ENCODE peak calls at places on chromosomes 4 and X, in five cellular contexts. S is colonic mucosa, N is tibial nerve, Q is H1, T is esophagus squamous epithelium. P is an unnamed sample.

GRCh38 chr4:6193399-6193798 is 7.0 kb downstream of the JAKMIP1 start:
- DNase-seq in S (no peak), N (no peak), T (no peak), Q (no peak), P (no peak)

GRCh38 chr4:117965608-117966007 is 68.7 kb upstream of the NDST3 start:
- DNase-seq in Q (no peak), S (no peak), N (no peak), T (no peak), P (no peak)

GRCh38 chr4:6352031-6352763 is 82.5 kb downstream of the WFS1 start:
- DNase-seq in S (no peak), Q (no peak), T (no peak), N (no peak), P (no peak)

GRCh38 chr4:183257808-183258207 is 62.3 kb downstream of the CLDN22 start:
- DNase-seq in N (no peak), S (no peak), T (no peak), Q (no peak), P (no peak)

GRCh38 chr4:149914521-149915115 is 99.0 kb upstream of the IQCM start:
- DNase-seq in N (peak; percentile 9), T (no peak), S (peak; percentile 76), Q (peak; percentile 74), P (no peak)

GRCh38 chr4:56874166-56874565 is 33.5 kb upstream of the REST start:
- DNase-seq in N (no peak), T (no peak), S (peak; percentile 77), Q (peak; percentile 49), P (peak; percentile 51)

GRCh38 chr4:88021824-88022223 is 14.4 kb downstream of the PKD2 start:
- DNase-seq in S (no peak), Q (no peak), T (no peak), N (no peak), P (no peak)

GRCh38 chr4:74624351-74625151 is 169.8 kb downstream of the BTC start:
- DNase-seq in Q (no peak), T (no peak), S (no peak), N (no peak), P (no peak)

GRCh38 chr4:98484031-98484430 is 174.4 kb downstream of the TSPAN5 start:
- DNase-seq in N (no peak), S (no peak), Q (no peak), T (no peak), P (no peak)

GRCh38 chrX:120517936-120518335 is 42.8 kb downstream of the CUL4B start:
- DNase-seq in Q (no peak), N (no peak), T (no peak), S (no peak), P (no peak)

GRCh38 chr4:56668267-56668666 is 12.8 kb downstream of the HOPX start:
- DNase-seq in T (no peak), S (no peak), N (no peak), Q (no peak), P (no peak)

GRCh38 chr4:181684310-181684709 is 558.9 kb upstream of the TENM3 start:
- DNase-seq in Q (no peak), T (no peak), N (no peak), S (no peak), P (no peak)
- H3K4me3 ChIP-seq in Q (no peak overlapping the region), T (no peak overlapping the region), N (no peak overlapping the region), S (no peak overlapping the region), P (no peak overlapping the region)

GRCh38 chr4:10082459-10083272 is 33.9 kb downstream of the WDR1 start:
- DNase-seq in T (no peak), N (no peak), Q (no peak), S (no peak), P (peak; percentile 22)

GRCh38 chr4:10083331-10083769 is 33.2 kb downstream of the WDR1 start:
- DNase-seq in N (no peak), S (no peak), T (no peak), Q (no peak), P (no peak)

GRCh38 chr4:10079951-10080873 is 36.4 kb downstream of the WDR1 start:
- DNase-seq in S (peak; percentile 17), N (no peak), T (no peak), Q (no peak), P (no peak)

GRCh38 chr4:10080874-10081606 is 35.6 kb downstream of the WDR1 start:
- DNase-seq in N (no peak), S (no peak), T (no peak), Q (no peak), P (no peak)

DNA sequence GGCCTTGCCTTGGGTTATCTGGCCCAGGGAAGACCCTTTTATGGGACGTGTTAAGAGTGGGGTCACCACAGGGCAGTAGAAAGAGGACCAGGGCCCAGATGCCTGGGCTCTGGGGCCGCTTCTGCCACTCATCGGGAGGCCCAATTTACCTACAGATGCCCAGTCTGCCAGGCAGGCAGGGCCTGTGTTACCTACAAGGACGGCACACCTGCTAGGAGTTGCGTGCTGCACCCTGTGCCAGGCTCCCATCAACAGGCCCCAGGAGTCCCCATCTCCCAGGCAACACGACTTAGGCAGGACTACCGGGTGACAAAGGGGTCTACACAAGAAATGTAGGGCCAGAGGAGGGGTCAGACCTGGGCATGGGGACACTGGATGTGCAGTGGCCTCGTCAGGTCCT is 34.6 kb downstream of the WDR1 start:
- DNase-seq in T (no peak), S (no peak), Q (no peak), N (no peak), P (no peak)
- H3K36me3 ChIP-seq in T (peaks cover 100% of the 10 kb centered on the region), S (peaks cover 79% of the 10 kb centered on the region), Q (peaks cover 95% of the 10 kb centered on the region), N (peaks cover 4% of the 10 kb centered on the region), P (peaks cover 39% of the 10 kb centered on the region)

GRCh38 chr4:154611833-154612232 is 623 bp downstream of the FGG start:
- DNase-seq in N (no peak), T (no peak), Q (no peak), S (no peak), P (no peak)

GRCh38 chr4:154606728-154607723 is 5.4 kb downstream of the FGG start:
- DNase-seq in T (no peak), S (no peak), N (no peak), Q (no peak), P (no peak)

GRCh38 chr4:154609532-154609931 is 2.9 kb downstream of the FGG start:
- DNase-seq in Q (no peak), S (no peak), N (no peak), T (no peak), P (no peak)

GRCh38 chr4:154604696-154605200 is 7.7 kb downstream of the FGG start:
- DNase-seq in Q (no peak), T (no peak), N (no peak), S (no peak), P (no peak)

DNA sequence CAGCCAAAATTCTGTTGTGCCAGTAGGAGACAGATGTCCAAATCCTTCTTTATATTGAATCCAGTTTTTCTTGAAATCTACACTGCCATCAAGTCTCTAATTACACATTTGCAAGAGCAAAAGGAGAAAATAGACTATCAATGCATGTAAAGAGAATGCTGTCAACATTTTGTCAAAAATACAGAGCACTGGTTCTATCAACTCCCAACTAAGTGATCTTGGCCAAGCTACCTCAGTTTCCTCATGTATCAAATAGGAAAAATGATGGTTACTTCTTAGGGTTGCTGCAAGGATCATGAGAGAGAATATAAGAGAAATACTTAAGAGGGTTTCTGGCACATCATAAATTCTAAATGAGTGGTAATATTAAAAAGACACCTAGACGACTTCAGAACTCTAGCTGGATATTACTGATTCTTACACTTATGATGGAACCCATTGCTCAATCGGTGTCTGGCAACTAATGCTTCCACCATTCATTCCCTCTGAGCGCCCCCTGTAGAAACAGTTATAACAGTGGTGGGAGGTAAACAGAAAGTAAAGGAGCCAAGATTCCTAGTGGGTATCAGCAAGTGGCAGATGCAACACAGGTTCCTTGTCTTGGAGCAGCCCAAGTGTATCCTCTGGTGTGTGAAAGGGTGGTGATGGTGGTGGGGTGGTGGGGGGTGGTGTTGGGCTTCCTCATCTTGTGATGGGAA is 3.8 kb downstream of the FGG start:
- DNase-seq in Q (no peak), T (no peak), N (no peak), S (no peak), P (no peak)
- TF ChIP-seq CTCF in Q (no peak), T (no peak), N (no peak), S (no peak), P (no peak)

GRCh38 chrX:130174051-130174704 is 2.4 kb downstream of the RAB33A start:
- DNase-seq in S (no peak), Q (no peak), N (peak; percentile 36), T (no peak), P (no peak)

GRCh38 chrX:130170752-130171445 is 863 bp upstream of the RAB33A start:
- DNase-seq in T (peak; percentile 3), S (peak; percentile 35), N (no peak), Q (peak; percentile 71), P (peak; percentile 46)

GRCh38 chrX:130171446-130172126 is at the start of gene RAB33A:
- DNase-seq in Q (peak; percentile 57), N (no peak), T (no peak), S (no peak), P (no peak)

GRCh38 chrX:130173190-130173895 is 1.6 kb downstream of the RAB33A start:
- DNase-seq in S (peak; percentile 41), T (no peak), Q (no peak), N (peak; percentile 30), P (peak; percentile 45)

GRCh38 chrX:130172127-130172834 is 519 bp downstream of the RAB33A start:
- DNase-seq in Q (peak; percentile 47), S (no peak), N (no peak), T (no peak), P (no peak)
- H3K4me3 ChIP-seq in Q (peak overlapping the region; percentile 59), S (peak overlapping the region; percentile 37), N (peak overlapping the region; percentile 52), T (peak overlapping the region; percentile 49), P (no peak overlapping the region)

GRCh38 chr4:16072168-16072567 is 11.7 kb downstream of the PROM1 start:
- DNase-seq in Q (no peak), T (no peak), N (no peak), S (no peak), P (no peak)
- H3K36me3 ChIP-seq in Q (peaks cover 9% of the 10 kb centered on the region), T (no peaks in the 10 kb centered on the region), N (no peaks in the 10 kb centered on the region), S (no peaks in the 10 kb centered on the region), P (no peaks in the 10 kb centered on the region)

DNA sequence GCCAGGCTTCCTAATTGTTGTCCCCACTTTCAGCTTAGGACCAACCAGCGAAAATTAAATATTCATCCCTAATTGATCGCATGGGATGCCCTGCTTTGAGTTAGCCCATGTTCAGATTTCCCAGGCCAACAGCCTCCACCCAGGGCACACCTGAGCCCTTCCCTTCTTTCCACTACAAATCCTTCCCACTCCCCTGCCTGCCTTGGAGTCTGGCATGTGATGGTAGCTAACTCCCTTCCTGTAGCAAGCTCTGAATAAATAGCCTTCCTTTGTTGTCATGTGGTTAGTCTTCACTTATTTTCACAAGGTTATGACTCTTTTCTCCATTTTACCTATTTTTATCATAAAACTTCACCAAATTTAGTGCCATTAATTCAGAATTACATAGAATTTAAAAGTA is 166.6 kb upstream of the CPEB2 start:
- DNase-seq in Q (no peak), S (no peak), T (no peak), N (no peak), P (no peak)
- TF ChIP-seq CTCF in Q (no peak), S (no peak), T (no peak), N (no peak), P (no peak)